ENCODE peak calls at places on chromosomes 6 and 20, in eight cellular contexts. One of them, this sample, is unnamed.

GRCh38 chr6:74598473-74599393 is 607.1 kb downstream of the COL12A1 start:
- DNase-seq in tibial nerve: no peak
- DNase-seq in AG04450: no peak
- DNase-seq in MM.1S: peak; percentile 32
- DNase-seq in fibroblast of lung: peak; percentile 69
- DNase-seq in osteocyte: no peak
- DNase-seq in AG09319: no peak
- DNase-seq in epithelial cell of esophagus: peak; percentile 78
- DNase-seq in this sample: peak; percentile 22

GRCh38 chr6:37477186-37477585 is 22.5 kb downstream of the CCDC167 start:
- DNase-seq in tibial nerve: no peak
- DNase-seq in AG04450: no peak
- DNase-seq in MM.1S: no peak
- DNase-seq in fibroblast of lung: no peak
- DNase-seq in osteocyte: no peak
- DNase-seq in AG09319: no peak
- DNase-seq in epithelial cell of esophagus: no peak
- DNase-seq in this sample: no peak

GRCh38 chr20:53547664-53548239 is 45.9 kb downstream of the ZNF217 start:
- DNase-seq in tibial nerve: peak; percentile 48
- DNase-seq in AG04450: peak; percentile 47
- DNase-seq in MM.1S: peak; percentile 70
- DNase-seq in fibroblast of lung: peak; percentile 58
- DNase-seq in osteocyte: no peak
- DNase-seq in AG09319: peak; percentile 49
- DNase-seq in epithelial cell of esophagus: peak; percentile 62
- DNase-seq in this sample: peak; percentile 22

GRCh38 chr6:134995536-134995935 is 45.6 kb upstream of the ALDH8A1 start:
- DNase-seq in tibial nerve: no peak
- DNase-seq in AG04450: no peak
- DNase-seq in MM.1S: no peak
- DNase-seq in fibroblast of lung: no peak
- DNase-seq in osteocyte: no peak
- DNase-seq in AG09319: no peak
- DNase-seq in epithelial cell of esophagus: peak; percentile 28
- DNase-seq in this sample: no peak

GRCh38 chr6:133297657-133298056 is 56.5 kb downstream of the EYA4 start:
- DNase-seq in tibial nerve: no peak
- DNase-seq in AG04450: no peak
- DNase-seq in MM.1S: no peak
- DNase-seq in fibroblast of lung: no peak
- DNase-seq in osteocyte: no peak
- DNase-seq in AG09319: no peak
- DNase-seq in epithelial cell of esophagus: no peak
- DNase-seq in this sample: no peak

GRCh38 chr6:166786704-166787293 is 159.7 kb upstream of the RPS6KA2 start:
- DNase-seq in tibial nerve: peak; percentile 60
- DNase-seq in AG04450: peak; percentile 20
- DNase-seq in MM.1S: peak; percentile 48
- DNase-seq in fibroblast of lung: peak; percentile 53
- DNase-seq in osteocyte: no peak
- DNase-seq in AG09319: peak; percentile 36
- DNase-seq in epithelial cell of esophagus: peak; percentile 71
- DNase-seq in this sample: no peak

GRCh38 chr6:127634178-127634577 is 57.2 kb downstream of the C6orf58 start:
- DNase-seq in tibial nerve: no peak
- DNase-seq in AG04450: no peak
- DNase-seq in MM.1S: no peak
- DNase-seq in fibroblast of lung: no peak
- DNase-seq in osteocyte: no peak
- DNase-seq in AG09319: no peak
- DNase-seq in epithelial cell of esophagus: no peak
- DNase-seq in this sample: no peak

GRCh38 chr6:51410453-51410852 is 591.8 kb downstream of the TFAP2B start:
- DNase-seq in tibial nerve: no peak
- DNase-seq in AG04450: no peak
- DNase-seq in MM.1S: no peak
- DNase-seq in fibroblast of lung: no peak
- DNase-seq in osteocyte: no peak
- DNase-seq in AG09319: no peak
- DNase-seq in epithelial cell of esophagus: no peak
- DNase-seq in this sample: no peak

GRCh38 chr6:129110687-129111343 is 227.9 kb downstream of the LAMA2 start:
- DNase-seq in tibial nerve: no peak
- DNase-seq in AG04450: no peak
- DNase-seq in MM.1S: no peak
- DNase-seq in fibroblast of lung: no peak
- DNase-seq in osteocyte: no peak
- DNase-seq in AG09319: no peak
- DNase-seq in epithelial cell of esophagus: peak; percentile 52
- DNase-seq in this sample: no peak

GRCh38 chr6:3433005-3433404 is 23.8 kb downstream of the SLC22A23 start:
- DNase-seq in tibial nerve: no peak
- DNase-seq in AG04450: no peak
- DNase-seq in MM.1S: no peak
- DNase-seq in fibroblast of lung: no peak
- DNase-seq in osteocyte: no peak
- DNase-seq in AG09319: no peak
- DNase-seq in epithelial cell of esophagus: no peak
- DNase-seq in this sample: no peak

GRCh38 chr6:12315292-12316081 is 25.3 kb downstream of the EDN1 start:
- DNase-seq in tibial nerve: no peak
- DNase-seq in AG04450: no peak
- DNase-seq in MM.1S: no peak
- DNase-seq in fibroblast of lung: no peak
- DNase-seq in osteocyte: no peak
- DNase-seq in AG09319: no peak
- DNase-seq in epithelial cell of esophagus: no peak
- DNase-seq in this sample: no peak

DNA sequence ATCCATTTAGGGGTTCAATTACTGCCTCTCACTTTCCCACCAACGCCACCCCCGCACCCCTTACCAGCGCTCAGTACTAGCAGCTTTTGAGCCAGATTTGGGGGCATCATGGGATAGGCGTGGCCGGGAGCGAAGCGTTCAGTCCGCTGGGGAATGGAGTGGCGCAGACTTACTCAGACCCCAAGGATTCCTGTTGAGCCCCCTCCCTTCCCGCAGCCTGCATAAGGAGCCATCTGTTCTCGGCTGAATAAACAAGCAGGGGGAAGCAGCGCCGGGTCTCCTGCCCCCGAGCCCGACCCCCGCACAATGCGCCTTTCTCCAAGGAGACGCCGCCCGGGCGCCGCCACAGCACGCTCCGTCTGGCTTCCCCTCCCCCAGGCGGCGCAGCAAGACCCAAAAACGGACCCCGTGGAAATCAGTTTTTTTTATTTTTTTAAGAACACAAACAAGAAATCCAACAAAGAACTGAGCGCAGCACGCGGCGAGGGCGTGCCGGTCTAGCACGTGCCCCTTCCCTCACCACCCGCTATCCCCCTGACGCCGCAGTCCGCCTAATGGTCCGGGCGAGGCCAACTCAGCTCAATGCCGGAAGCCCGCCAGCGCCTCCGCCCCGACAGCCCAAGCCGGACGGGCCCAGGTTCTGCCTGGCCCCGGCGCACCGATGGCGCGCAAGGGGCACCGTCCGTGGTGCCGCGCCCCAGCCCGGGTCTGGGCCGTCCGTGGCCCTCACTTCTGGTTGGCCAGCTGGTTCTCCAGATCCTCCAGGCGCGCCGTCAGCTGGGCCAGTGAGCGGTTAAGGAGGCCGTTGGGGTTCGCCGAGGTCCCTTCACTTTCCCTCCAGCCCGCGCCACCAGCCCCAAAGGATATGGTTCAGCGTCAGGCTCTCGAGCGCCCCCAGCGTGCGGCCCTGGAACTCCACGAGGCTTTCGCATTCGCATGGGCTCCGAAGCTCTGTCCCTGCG is 13.3 kb upstream of the RBPJL start:
- DNase-seq in tibial nerve: peak; percentile 85
- DNase-seq in AG04450: no peak
- DNase-seq in MM.1S: peak; percentile 79
- DNase-seq in fibroblast of lung: peak; percentile 52
- DNase-seq in osteocyte: peak; percentile 95
- DNase-seq in AG09319: peak; percentile 20
- DNase-seq in epithelial cell of esophagus: peak; percentile 60
- DNase-seq in this sample: no peak
- TF ChIP-seq CTCF in tibial nerve: peak; percentile 99
- TF ChIP-seq CTCF in AG04450: peak; percentile 94
- TF ChIP-seq CTCF in MM.1S: peak; percentile 89
- TF ChIP-seq CTCF in fibroblast of lung: peak; percentile 93
- TF ChIP-seq CTCF in osteocyte: peak; percentile 95
- TF ChIP-seq CTCF in AG09319: peak; percentile 96
- TF ChIP-seq CTCF in epithelial cell of esophagus: peak; percentile 88
- TF ChIP-seq CTCF in this sample: peak; percentile 86

GRCh38 chr6:24696097-24696496 is 22.9 kb downstream of the C6orf62 start:
- DNase-seq in tibial nerve: no peak
- DNase-seq in AG04450: no peak
- DNase-seq in MM.1S: no peak
- DNase-seq in fibroblast of lung: no peak
- DNase-seq in osteocyte: no peak
- DNase-seq in AG09319: no peak
- DNase-seq in epithelial cell of esophagus: no peak
- DNase-seq in this sample: no peak
- TF ChIP-seq CTCF in tibial nerve: no peak
- TF ChIP-seq CTCF in AG04450: no peak
- TF ChIP-seq CTCF in MM.1S: no peak
- TF ChIP-seq CTCF in fibroblast of lung: no peak
- TF ChIP-seq CTCF in osteocyte: no peak
- TF ChIP-seq CTCF in AG09319: no peak
- TF ChIP-seq CTCF in epithelial cell of esophagus: no peak
- TF ChIP-seq CTCF in this sample: no peak

DNA sequence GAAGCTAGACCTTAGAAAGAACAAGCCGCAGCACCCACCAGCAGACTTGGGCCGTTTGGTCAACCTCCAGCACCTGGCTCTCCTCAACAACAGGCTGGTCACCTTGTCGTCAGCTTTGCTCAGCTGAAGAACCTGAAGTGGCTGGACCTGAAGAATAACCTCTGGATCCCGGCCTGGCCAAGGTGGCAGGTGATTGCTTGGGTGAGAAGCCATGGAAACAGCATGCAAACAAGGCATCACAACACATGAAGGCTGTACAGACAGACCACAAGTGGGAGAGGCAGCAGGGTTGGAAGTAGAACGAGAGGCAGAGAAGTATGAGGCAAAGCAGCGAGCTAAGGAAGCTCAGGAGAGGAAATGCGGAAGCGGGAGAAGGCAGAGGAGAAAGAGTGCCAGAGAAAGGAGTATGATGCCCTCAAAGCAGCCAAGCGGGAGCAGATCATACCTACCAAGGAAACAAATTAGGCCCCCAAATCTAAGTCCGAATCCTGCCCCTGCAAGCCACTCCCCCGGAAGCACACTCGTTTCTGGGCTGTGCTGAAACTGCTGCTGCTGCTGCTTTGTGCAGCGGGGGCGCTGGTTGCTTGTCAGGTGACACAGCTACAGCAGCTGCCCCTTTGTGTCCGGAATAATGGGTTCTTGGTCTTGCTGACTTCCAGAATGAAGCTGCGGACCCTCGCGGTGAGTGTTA is 121.6 kb upstream of the LGSN start:
- DNase-seq in tibial nerve: no peak
- DNase-seq in AG04450: no peak
- DNase-seq in MM.1S: no peak
- DNase-seq in fibroblast of lung: no peak
- DNase-seq in osteocyte: no peak
- DNase-seq in AG09319: no peak
- DNase-seq in epithelial cell of esophagus: no peak
- DNase-seq in this sample: no peak
- TF ChIP-seq CTCF in tibial nerve: no peak
- TF ChIP-seq CTCF in AG04450: no peak
- TF ChIP-seq CTCF in MM.1S: no peak
- TF ChIP-seq CTCF in fibroblast of lung: no peak
- TF ChIP-seq CTCF in osteocyte: no peak
- TF ChIP-seq CTCF in AG09319: no peak
- TF ChIP-seq CTCF in epithelial cell of esophagus: no peak
- TF ChIP-seq CTCF in this sample: no peak

GRCh38 chr20:6637160-6637579 is 130.3 kb upstream of the BMP2 start:
- DNase-seq in tibial nerve: no peak
- DNase-seq in AG04450: no peak
- DNase-seq in MM.1S: no peak
- DNase-seq in fibroblast of lung: no peak
- DNase-seq in osteocyte: no peak
- DNase-seq in AG09319: no peak
- DNase-seq in epithelial cell of esophagus: peak; percentile 18
- DNase-seq in this sample: no peak

GRCh38 chr20:6641012-6641411 is 126.5 kb upstream of the BMP2 start:
- DNase-seq in tibial nerve: no peak
- DNase-seq in AG04450: no peak
- DNase-seq in MM.1S: no peak
- DNase-seq in fibroblast of lung: no peak
- DNase-seq in osteocyte: no peak
- DNase-seq in AG09319: no peak
- DNase-seq in epithelial cell of esophagus: no peak
- DNase-seq in this sample: no peak

GRCh38 chr20:6635034-6635736 is 132.3 kb upstream of the BMP2 start:
- DNase-seq in tibial nerve: no peak
- DNase-seq in AG04450: no peak
- DNase-seq in MM.1S: peak; percentile 24
- DNase-seq in fibroblast of lung: peak; percentile 56
- DNase-seq in osteocyte: no peak
- DNase-seq in AG09319: no peak
- DNase-seq in epithelial cell of esophagus: peak; percentile 30
- DNase-seq in this sample: peak; percentile 68

GRCh38 chr20:6632187-6632586 is 135.3 kb upstream of the BMP2 start:
- DNase-seq in tibial nerve: peak; percentile 26
- DNase-seq in AG04450: no peak
- DNase-seq in MM.1S: peak; percentile 71
- DNase-seq in fibroblast of lung: peak; percentile 81
- DNase-seq in osteocyte: no peak
- DNase-seq in AG09319: no peak
- DNase-seq in epithelial cell of esophagus: peak; percentile 64
- DNase-seq in this sample: no peak

DNA sequence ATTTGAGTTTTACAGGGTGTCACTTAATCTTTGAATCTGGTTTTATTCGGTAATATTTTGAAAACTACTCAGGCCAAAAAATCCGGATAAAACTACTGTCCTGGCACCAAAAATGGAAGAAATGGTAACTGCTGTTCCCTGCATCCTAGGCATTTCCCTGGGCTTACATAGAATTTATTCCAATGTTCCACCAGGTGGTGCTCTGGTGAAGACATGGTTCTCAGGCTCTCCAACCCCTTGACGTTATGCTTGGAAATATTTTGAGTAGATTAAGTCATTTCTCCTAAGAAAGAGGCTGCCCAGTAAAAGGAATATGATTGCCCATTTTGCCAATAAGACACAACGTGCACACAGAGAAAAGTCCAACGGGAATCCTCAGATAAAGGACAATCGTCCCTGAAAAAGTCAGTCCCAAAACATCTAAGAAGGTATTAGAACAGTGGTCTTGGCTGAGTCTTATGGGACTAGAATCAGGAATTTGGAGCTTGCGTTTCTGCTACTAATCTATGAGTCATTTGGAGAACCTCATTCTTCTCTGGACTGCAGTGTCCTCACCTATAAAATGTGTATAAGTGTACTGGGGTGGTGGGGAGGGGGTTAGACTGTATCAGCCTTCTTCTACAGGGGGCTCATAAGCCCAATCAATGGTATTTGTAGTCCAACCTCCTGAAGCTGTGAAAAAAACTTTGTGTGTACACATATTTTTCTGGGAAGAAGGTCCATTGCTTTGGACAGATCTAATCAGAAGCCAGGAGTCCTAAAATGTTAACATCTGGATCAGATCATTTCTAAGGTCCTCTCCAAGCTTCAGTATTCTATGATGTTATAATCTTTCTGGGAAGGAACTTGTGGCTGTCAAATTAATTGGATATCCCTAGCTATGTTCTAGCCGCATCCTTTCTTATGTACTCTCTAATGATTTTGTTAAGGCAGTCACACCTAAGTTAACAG is 131.0 kb upstream of the BMP2 start:
- DNase-seq in tibial nerve: peak; percentile 57
- DNase-seq in AG04450: peak; percentile 30
- DNase-seq in MM.1S: peak; percentile 25
- DNase-seq in fibroblast of lung: peak; percentile 65
- DNase-seq in osteocyte: no peak
- DNase-seq in AG09319: peak; percentile 22
- DNase-seq in epithelial cell of esophagus: peak; percentile 81
- DNase-seq in this sample: no peak
- TF ChIP-seq CTCF in tibial nerve: peak; percentile 35
- TF ChIP-seq CTCF in AG04450: peak; percentile 70
- TF ChIP-seq CTCF in MM.1S: peak; percentile 49
- TF ChIP-seq CTCF in fibroblast of lung: peak; percentile 76
- TF ChIP-seq CTCF in osteocyte: peak; percentile 73
- TF ChIP-seq CTCF in AG09319: peak; percentile 56
- TF ChIP-seq CTCF in epithelial cell of esophagus: peak; percentile 78
- TF ChIP-seq CTCF in this sample: peak; percentile 77

This sample was measured in epithelial cell of proximal tubule.